ENCODE peak calls at places on chromosome 6, in six cellular contexts. One of them, this sample, is unnamed.
A peak's percentile ranks its signal among the peaks of the same experiment; 100 is the strongest.

GRCh38 chr6:75524322-75524972 is 30.8 kb upstream of the FILIP1 start:
- DNase-seq in activated T-cell treated with anti-CD3 and anti-CD28 coated beads for 1 hour: no peak
- DNase-seq in sciatic nerve: no peak
- DNase-seq in AG09309: peak; percentile 67
- DNase-seq in choroid plexus epithelial cell: peak; percentile 99
- DNase-seq in heart left ventricle: no peak
- DNase-seq in this sample: peak; percentile 47

GRCh38 chr6:111585241-111585968 is 20.3 kb downstream of the TRAF3IP2 start:
- DNase-seq in sciatic nerve: no peak
- DNase-seq in choroid plexus epithelial cell: peak; percentile 68
- DNase-seq in activated T-cell treated with anti-CD3 and anti-CD28 coated beads for 1 hour: no peak
- DNase-seq in heart left ventricle: no peak
- DNase-seq in AG09309: no peak
- DNase-seq in this sample: no peak

GRCh38 chr6:163667372-163668060 is 253.0 kb downstream of the QKI start:
- DNase-seq in choroid plexus epithelial cell: peak; percentile 86
- DNase-seq in sciatic nerve: no peak
- DNase-seq in heart left ventricle: peak; percentile 61
- DNase-seq in activated T-cell treated with anti-CD3 and anti-CD28 coated beads for 1 hour: no peak
- DNase-seq in AG09309: no peak
- DNase-seq in this sample: no peak

GRCh38 chr6:121503633-121504032 is 68.2 kb downstream of the GJA1 start:
- DNase-seq in choroid plexus epithelial cell: peak; percentile 79
- DNase-seq in AG09309: no peak
- DNase-seq in activated T-cell treated with anti-CD3 and anti-CD28 coated beads for 1 hour: no peak
- DNase-seq in heart left ventricle: no peak
- DNase-seq in sciatic nerve: no peak
- DNase-seq in this sample: no peak

GRCh38 chr6:132690678-132691077 is 23.2 kb downstream of the VNN1 start:
- DNase-seq in sciatic nerve: no peak
- DNase-seq in choroid plexus epithelial cell: no peak
- DNase-seq in heart left ventricle: no peak
- DNase-seq in AG09309: no peak
- DNase-seq in activated T-cell treated with anti-CD3 and anti-CD28 coated beads for 1 hour: no peak
- DNase-seq in this sample: no peak

GRCh38 chr6:97697450-97697849 is 414.4 kb upstream of the MMS22L start:
- DNase-seq in activated T-cell treated with anti-CD3 and anti-CD28 coated beads for 1 hour: no peak
- DNase-seq in choroid plexus epithelial cell: peak; percentile 86
- DNase-seq in heart left ventricle: no peak
- DNase-seq in AG09309: no peak
- DNase-seq in sciatic nerve: no peak
- DNase-seq in this sample: peak; percentile 41

GRCh38 chr6:169045486-169045885 is 208.2 kb downstream of the THBS2 start:
- DNase-seq in AG09309: no peak
- DNase-seq in choroid plexus epithelial cell: no peak
- DNase-seq in heart left ventricle: no peak
- DNase-seq in sciatic nerve: no peak
- DNase-seq in activated T-cell treated with anti-CD3 and anti-CD28 coated beads for 1 hour: no peak
- DNase-seq in this sample: no peak

GRCh38 chr6:875012-875411 is 182.1 kb upstream of the EXOC2 start:
- DNase-seq in AG09309: no peak
- DNase-seq in heart left ventricle: no peak
- DNase-seq in choroid plexus epithelial cell: no peak
- DNase-seq in activated T-cell treated with anti-CD3 and anti-CD28 coated beads for 1 hour: no peak
- DNase-seq in sciatic nerve: no peak
- DNase-seq in this sample: no peak

GRCh38 chr6:121641158-121641557 is 205.7 kb downstream of the GJA1 start:
- DNase-seq in AG09309: no peak
- DNase-seq in sciatic nerve: no peak
- DNase-seq in heart left ventricle: no peak
- DNase-seq in activated T-cell treated with anti-CD3 and anti-CD28 coated beads for 1 hour: no peak
- DNase-seq in choroid plexus epithelial cell: no peak
- DNase-seq in this sample: no peak

GRCh38 chr6:113634352-113635163 is 222.6 kb upstream of the MARCKS start:
- DNase-seq in heart left ventricle: no peak
- DNase-seq in sciatic nerve: no peak
- DNase-seq in AG09309: peak; percentile 67
- DNase-seq in choroid plexus epithelial cell: peak; percentile 77
- DNase-seq in activated T-cell treated with anti-CD3 and anti-CD28 coated beads for 1 hour: no peak
- DNase-seq in this sample: peak; percentile 66

GRCh38 chr6:169201985-169202384 is 51.7 kb downstream of the THBS2 start:
- DNase-seq in heart left ventricle: no peak
- DNase-seq in AG09309: no peak
- DNase-seq in choroid plexus epithelial cell: no peak
- DNase-seq in activated T-cell treated with anti-CD3 and anti-CD28 coated beads for 1 hour: no peak
- DNase-seq in sciatic nerve: no peak
- DNase-seq in this sample: no peak

GRCh38 chr6:4943716-4944115 is 60.1 kb downstream of the RPP40 start:
- DNase-seq in AG09309: no peak
- DNase-seq in sciatic nerve: no peak
- DNase-seq in heart left ventricle: no peak
- DNase-seq in choroid plexus epithelial cell: peak; percentile 32
- DNase-seq in activated T-cell treated with anti-CD3 and anti-CD28 coated beads for 1 hour: no peak
- DNase-seq in this sample: no peak

GRCh38 chr6:3482869-3483268 is 26.0 kb upstream of the SLC22A23 start:
- DNase-seq in AG09309: no peak
- DNase-seq in activated T-cell treated with anti-CD3 and anti-CD28 coated beads for 1 hour: no peak
- DNase-seq in sciatic nerve: no peak
- DNase-seq in heart left ventricle: no peak
- DNase-seq in choroid plexus epithelial cell: no peak
- DNase-seq in this sample: no peak

GRCh38 chr6:110075406-110075805 is 97.3 kb downstream of the GPR6 start:
- DNase-seq in activated T-cell treated with anti-CD3 and anti-CD28 coated beads for 1 hour: no peak
- DNase-seq in AG09309: no peak
- DNase-seq in choroid plexus epithelial cell: peak; percentile 73
- DNase-seq in sciatic nerve: no peak
- DNase-seq in heart left ventricle: no peak
- DNase-seq in this sample: no peak

GRCh38 chr6:144320746-144321145 is 35.6 kb downstream of the UTRN start:
- DNase-seq in choroid plexus epithelial cell: no peak
- DNase-seq in AG09309: no peak
- DNase-seq in sciatic nerve: no peak
- DNase-seq in activated T-cell treated with anti-CD3 and anti-CD28 coated beads for 1 hour: no peak
- DNase-seq in heart left ventricle: no peak
- DNase-seq in this sample: no peak

GRCh38 chr6:134047673-134048072 is 4.8 kb downstream of the SLC2A12 start:
- DNase-seq in activated T-cell treated with anti-CD3 and anti-CD28 coated beads for 1 hour: no peak
- DNase-seq in heart left ventricle: peak; percentile 52
- DNase-seq in AG09309: no peak
- DNase-seq in choroid plexus epithelial cell: no peak
- DNase-seq in sciatic nerve: no peak
- DNase-seq in this sample: no peak

GRCh38 chr6:112223070-112223861 is 31.1 kb downstream of the LAMA4 start:
- DNase-seq in choroid plexus epithelial cell: peak; percentile 95
- DNase-seq in heart left ventricle: no peak
- DNase-seq in activated T-cell treated with anti-CD3 and anti-CD28 coated beads for 1 hour: no peak
- DNase-seq in AG09309: peak; percentile 94
- DNase-seq in sciatic nerve: no peak
- DNase-seq in this sample: peak; percentile 98

GRCh38 chr6:122610690-122611455 is 668 bp downstream of the PKIB start:
- DNase-seq in activated T-cell treated with anti-CD3 and anti-CD28 coated beads for 1 hour: no peak
- DNase-seq in heart left ventricle: peak; percentile 14
- DNase-seq in sciatic nerve: peak; percentile 65
- DNase-seq in choroid plexus epithelial cell: peak; percentile 10
- DNase-seq in AG09309: no peak
- DNase-seq in this sample: no peak

GRCh38 chr6:93751969-93752368 is 332.6 kb upstream of the EPHA7 start:
- DNase-seq in AG09309: no peak
- DNase-seq in choroid plexus epithelial cell: peak; percentile 42
- DNase-seq in activated T-cell treated with anti-CD3 and anti-CD28 coated beads for 1 hour: no peak
- DNase-seq in heart left ventricle: no peak
- DNase-seq in sciatic nerve: no peak
- DNase-seq in this sample: no peak

GRCh38 chr6:3331498-3331897 is 72.8 kb downstream of the PSMG4 start:
- DNase-seq in heart left ventricle: no peak
- DNase-seq in AG09309: no peak
- DNase-seq in sciatic nerve: no peak
- DNase-seq in activated T-cell treated with anti-CD3 and anti-CD28 coated beads for 1 hour: no peak
- DNase-seq in choroid plexus epithelial cell: no peak
- DNase-seq in this sample: no peak

GRCh38 chr6:17606606-17607005 is 6.5 kb downstream of the FAM8A1 start:
- DNase-seq in choroid plexus epithelial cell: no peak
- DNase-seq in AG09309: no peak
- DNase-seq in sciatic nerve: no peak
- DNase-seq in activated T-cell treated with anti-CD3 and anti-CD28 coated beads for 1 hour: no peak
- DNase-seq in heart left ventricle: no peak
- DNase-seq in this sample: no peak

GRCh38 chr6:17580518-17581048 is 19.5 kb upstream of the FAM8A1 start:
- DNase-seq in choroid plexus epithelial cell: peak; percentile 42
- DNase-seq in AG09309: no peak
- DNase-seq in sciatic nerve: no peak
- DNase-seq in activated T-cell treated with anti-CD3 and anti-CD28 coated beads for 1 hour: no peak
- DNase-seq in heart left ventricle: no peak
- DNase-seq in this sample: no peak

GRCh38 chr6:158539363-158539762 is 20.5 kb upstream of the TMEM181 start:
- DNase-seq in AG09309: no peak
- DNase-seq in activated T-cell treated with anti-CD3 and anti-CD28 coated beads for 1 hour: no peak
- DNase-seq in choroid plexus epithelial cell: no peak
- DNase-seq in sciatic nerve: no peak
- DNase-seq in heart left ventricle: no peak
- DNase-seq in this sample: no peak

GRCh38 chr6:128047989-128048388 is 147.1 kb upstream of the THEMIS start:
- DNase-seq in sciatic nerve: no peak
- DNase-seq in choroid plexus epithelial cell: no peak
- DNase-seq in AG09309: no peak
- DNase-seq in heart left ventricle: no peak
- DNase-seq in activated T-cell treated with anti-CD3 and anti-CD28 coated beads for 1 hour: no peak
- DNase-seq in this sample: no peak

GRCh38 chr6:145247677-145248419 is 487.5 kb downstream of the EPM2A start:
- DNase-seq in AG09309: peak; percentile 53
- DNase-seq in activated T-cell treated with anti-CD3 and anti-CD28 coated beads for 1 hour: no peak
- DNase-seq in heart left ventricle: no peak
- DNase-seq in choroid plexus epithelial cell: peak; percentile 97
- DNase-seq in sciatic nerve: no peak
- DNase-seq in this sample: peak; percentile 49

GRCh38 chr6:148405893-148406292 is 63.3 kb downstream of the SASH1 start:
- DNase-seq in sciatic nerve: no peak
- DNase-seq in AG09309: no peak
- DNase-seq in heart left ventricle: no peak
- DNase-seq in activated T-cell treated with anti-CD3 and anti-CD28 coated beads for 1 hour: no peak
- DNase-seq in choroid plexus epithelial cell: no peak
- DNase-seq in this sample: no peak

GRCh38 chr6:73640179-73640750 is 13.5 kb downstream of the SLC17A5 start:
- DNase-seq in heart left ventricle: no peak
- DNase-seq in activated T-cell treated with anti-CD3 and anti-CD28 coated beads for 1 hour: no peak
- DNase-seq in AG09309: no peak
- DNase-seq in sciatic nerve: no peak
- DNase-seq in choroid plexus epithelial cell: no peak
- DNase-seq in this sample: no peak

GRCh38 chr6:140441256-140441655 is 1066.8 kb upstream of the CITED2 start:
- DNase-seq in AG09309: no peak
- DNase-seq in choroid plexus epithelial cell: peak; percentile 85
- DNase-seq in sciatic nerve: peak; percentile 77
- DNase-seq in activated T-cell treated with anti-CD3 and anti-CD28 coated beads for 1 hour: no peak
- DNase-seq in heart left ventricle: peak; percentile 73
- DNase-seq in this sample: peak; percentile 70

This sample was measured in GM04503.